ENCODE peak calls at places on chromosomes 3 and 15, in four cellular contexts. H is K562, R is IMR-90, U is mammary epithelial cell. C is an unnamed sample.

GRCh38 chr3:112002458-112002971 is 3.8 kb downstream of the TAGLN3 start:
- DNase-seq in H (peak; percentile 16), R (peak; percentile 81), U (peak; percentile 90), C (no peak)

GRCh38 chr3:9316881-9317341 is 45.9 kb upstream of the THUMPD3 start:
- DNase-seq in H (no peak), R (peak; percentile 56), U (peak; percentile 51), C (peak; percentile 60)

GRCh38 chr3:98768961-98769360 is 5.8 kb downstream of the ST3GAL6 start:
- DNase-seq in H (no peak), R (no peak), U (no peak), C (no peak)

GRCh38 chr3:189794518-189794917 is 163.3 kb downstream of the TP63 start:
- DNase-seq in H (no peak), R (no peak), U (no peak), C (no peak)

GRCh38 chr3:65729553-65729952 is 309.2 kb downstream of the MAGI1 start:
- DNase-seq in H (no peak), R (peak; percentile 84), U (no peak), C (no peak)

GRCh38 chr3:127482216-127483004 is 108.1 kb downstream of the TPRA1 start:
- DNase-seq in H (no peak), R (peak; percentile 6), U (no peak), C (no peak)

GRCh38 chr3:20669184-20669583 is 483.2 kb upstream of the SGO1 start:
- DNase-seq in H (peak; percentile 28), R (no peak), U (no peak), C (no peak)

GRCh38 chr3:33597257-33597689 is 120.8 kb downstream of the CLASP2 start:
- DNase-seq in H (no peak), R (no peak), U (no peak), C (no peak)

GRCh38 chr15:67138946-67139855 is 73.8 kb downstream of the SMAD3 start:
- DNase-seq in H (no peak), R (peak; percentile 52), U (no peak), C (no peak)

GRCh38 chr3:88623709-88624108 is 473.9 kb downstream of the C3orf38 start:
- DNase-seq in H (no peak), R (no peak), U (no peak), C (no peak)

GRCh38 chr15:62770752-62771151 is 271.8 kb upstream of the TPM1 start:
- DNase-seq in H (no peak), R (peak; percentile 94), U (peak; percentile 87), C (no peak)

GRCh38 chr3:119352235-119352634 is 58.1 kb downstream of the ARHGAP31 start:
- DNase-seq in H (peak; percentile 36), R (peak; percentile 31), U (peak; percentile 27), C (no peak)

GRCh38 chr15:77834276-77834990 is 201.7 kb upstream of the LINGO1 start:
- DNase-seq in H (no peak), R (no peak), U (no peak), C (no peak)

GRCh38 chr3:62481972-62482371 is 108.6 kb upstream of the FEZF2 start:
- DNase-seq in H (no peak), R (no peak), U (no peak), C (peak; percentile 72)

GRCh38 chr3:7964899-7965298 is 536.7 kb upstream of the LMCD1 start:
- DNase-seq in H (no peak), R (no peak), U (no peak), C (peak; percentile 37)

GRCh38 chr3:36959821-36960220 is 15.0 kb upstream of the TRANK1 start:
- DNase-seq in H (no peak), R (no peak), U (no peak), C (no peak)

GRCh38 chr3:46501702-46502101 is 3.9 kb downstream of the RTP3 start:
- DNase-seq in H (no peak), R (peak; percentile 30), U (no peak), C (no peak)

GRCh38 chr3:82342521-82342920 is 581.1 kb upstream of the GBE1 start:
- DNase-seq in H (no peak), R (no peak), U (no peak), C (no peak)

GRCh38 chr15:42065478-42065877 is 28.9 kb downstream of the PLA2G4D start:
- DNase-seq in H (no peak), R (no peak), U (no peak), C (no peak)

GRCh38 chr3:187750041-187750512 is 4.8 kb upstream of the BCL6 start:
- DNase-seq in H (no peak), R (peak; percentile 42), U (peak; percentile 86), C (peak; percentile 91)

GRCh38 chr3:17411157-17411877 is 331.1 kb downstream of the TBC1D5 start:
- DNase-seq in H (no peak), R (no peak), U (no peak), C (no peak)

GRCh38 chr15:90530250-90531051 is 728 bp downstream of the CRTC3 start:
- DNase-seq in H (peak; percentile 45), R (peak; percentile 24), U (peak; percentile 50), C (peak; percentile 77)

GRCh38 chr3:54533856-54534255 is 394.0 kb downstream of the LRTM1 start:
- DNase-seq in H (peak; percentile 2), R (no peak), U (no peak), C (peak; percentile 37)

GRCh38 chr3:83189634-83190033 is 1428.2 kb upstream of the GBE1 start:
- DNase-seq in H (no peak), R (no peak), U (no peak), C (no peak)

GRCh38 chr3:148205945-148206845 is 491.5 kb upstream of the AGTR1 start:
- DNase-seq in H (no peak), R (no peak), U (no peak), C (no peak)

GRCh38 chr3:172300862-172301261 is 147.4 kb downstream of the GHSR start:
- DNase-seq in H (no peak), R (no peak), U (no peak), C (peak; percentile 48)

GRCh38 chr15:82900511-82900910 is 52.0 kb downstream of the HOMER2 start:
- DNase-seq in H (no peak), R (no peak), U (peak; percentile 11), C (no peak)

GRCh38 chr3:28080716-28081115 is 160.7 kb upstream of the CMC1 start:
- DNase-seq in H (no peak), R (no peak), U (no peak), C (no peak)

GRCh38 chr3:175989161-175989560 is 1130.0 kb downstream of the NAALADL2 start:
- DNase-seq in H (no peak), R (no peak), U (no peak), C (no peak)

GRCh38 chr3:13853978-13854296 is 25.9 kb downstream of the WNT7A start:
- DNase-seq in H (no peak), R (no peak), U (peak; percentile 99), C (no peak)

GRCh38 chr3:178404966-178405365 is 131.3 kb upstream of the KCNMB2 start:
- DNase-seq in H (no peak), R (no peak), U (no peak), C (no peak)

GRCh38 chr15:58141894-58142293 is 3.7 kb downstream of the AQP9 start:
- DNase-seq in H (no peak), R (no peak), U (no peak), C (no peak)

GRCh38 chr15:85618956-85619491 is 175.7 kb downstream of the KLHL25 start:
- DNase-seq in H (no peak), R (peak; percentile 98), U (peak; percentile 98), C (peak; percentile 69)

GRCh38 chr15:85620321-85621044 is 174.2 kb downstream of the KLHL25 start:
- DNase-seq in H (no peak), R (peak; percentile 73), U (peak; percentile 40), C (no peak)

GRCh38 chr15:85615930-85616329 is 178.8 kb downstream of the KLHL25 start:
- DNase-seq in H (peak; percentile 14), R (peak; percentile 52), U (peak; percentile 84), C (peak; percentile 75)

GRCh38 chr15:85614059-85614458 is 180.7 kb downstream of the KLHL25 start:
- DNase-seq in H (no peak), R (no peak), U (no peak), C (no peak)

GRCh38 chr15:85616549-85616948 is 178.2 kb downstream of the KLHL25 start:
- DNase-seq in H (no peak), R (no peak), U (no peak), C (no peak)
- H3K4me3 ChIP-seq in H (no peak overlapping the region), R (no peak overlapping the region), U (no peak overlapping the region), C (peak overlapping the region; percentile 25)

DNA sequence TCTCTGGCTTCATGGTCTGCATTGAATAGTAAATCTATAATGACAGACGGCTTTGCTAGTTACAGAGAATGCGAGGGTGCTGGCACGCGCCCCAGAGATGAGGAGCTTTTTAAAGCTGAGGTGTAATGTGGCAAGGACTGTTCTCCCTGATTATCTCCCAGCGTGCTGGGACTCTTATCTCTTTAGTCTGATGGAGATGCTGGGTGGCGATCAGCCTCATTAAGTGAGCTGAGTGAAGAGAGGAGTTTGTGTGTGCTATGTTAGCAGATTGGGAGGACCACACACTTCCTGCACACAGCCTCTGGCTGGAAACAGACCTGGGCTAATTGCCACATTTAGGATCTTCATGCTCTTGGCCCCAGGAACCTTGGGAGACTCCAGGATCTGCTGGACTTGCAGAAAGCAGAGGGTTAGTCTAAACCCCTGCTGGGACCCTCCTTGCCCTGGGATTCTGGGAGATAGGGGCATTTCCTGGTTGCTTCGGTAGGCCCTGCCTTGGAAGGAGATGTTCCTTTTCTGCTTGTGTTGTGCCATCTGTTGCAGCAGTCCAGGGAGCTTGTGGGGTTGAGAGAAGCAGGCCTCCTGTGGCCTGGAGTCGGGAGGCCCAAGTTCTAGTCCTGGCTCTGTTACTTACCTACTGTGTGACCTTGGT is 15.0 kb downstream of the PDIA5 start:
- DNase-seq in H (peak; percentile 54), R (no peak), U (no peak), C (no peak)
- H3K27ac ChIP-seq in H (peak overlapping the region; percentile 60), R (no peak overlapping the region), U (no peak overlapping the region), C (no peak overlapping the region)

GRCh38 chr3:11612515-11613184 is 31.1 kb downstream of the VGLL4 start:
- DNase-seq in H (no peak), R (no peak), U (no peak), C (no peak)

GRCh38 chr3:11613851-11614491 is 29.7 kb downstream of the VGLL4 start:
- DNase-seq in H (no peak), R (no peak), U (no peak), C (no peak)

GRCh38 chr3:11611271-11611893 is 32.3 kb downstream of the VGLL4 start:
- DNase-seq in H (no peak), R (no peak), U (no peak), C (no peak)

GRCh38 chr3:11610700-11611099 is 33.0 kb downstream of the VGLL4 start:
- DNase-seq in H (no peak), R (no peak), U (no peak), C (no peak)

DNA sequence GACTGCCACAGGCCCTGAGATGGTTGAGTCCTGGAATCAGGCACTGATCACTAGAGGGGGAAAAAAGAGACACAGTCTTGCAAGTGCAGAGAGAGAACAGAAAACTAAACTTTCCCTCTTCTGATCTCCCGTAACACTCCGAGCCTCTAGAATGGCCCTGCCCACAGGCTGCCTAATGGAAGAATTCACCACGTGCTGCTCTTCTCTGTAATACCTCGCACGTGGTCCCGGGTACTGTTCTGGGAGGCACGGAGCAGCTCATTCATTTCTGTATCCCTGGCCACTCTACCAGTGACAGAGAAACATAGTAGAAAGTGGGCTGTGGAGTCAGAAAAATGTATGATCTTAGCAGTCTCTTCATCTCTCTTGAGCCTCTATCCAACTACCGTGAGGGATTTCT is 30.4 kb downstream of the VGLL4 start:
- DNase-seq in H (no peak), R (no peak), U (no peak), C (no peak)
- H4K20me1 ChIP-seq in H (peaks cover 40% of the 10 kb centered on the region), R (peaks cover 80% of the 10 kb centered on the region), U (no peaks in the 10 kb centered on the region), C (peaks cover 47% of the 10 kb centered on the region)

GRCh38 chr3:157335198-157335597 is 101.5 kb upstream of the PTX3 start:
- DNase-seq in H (no peak), R (no peak), U (no peak), C (peak; percentile 27)

GRCh38 chr3:157335677-157336076 is 101.0 kb upstream of the PTX3 start:
- DNase-seq in H (no peak), R (peak; percentile 82), U (no peak), C (peak; percentile 63)

GRCh38 chr3:157333551-157333991 is 103.1 kb upstream of the PTX3 start:
- DNase-seq in H (no peak), R (peak; percentile 90), U (no peak), C (no peak)

GRCh38 chr3:157336252-157337009 is 100.2 kb upstream of the PTX3 start:
- DNase-seq in H (no peak), R (peak; percentile 37), U (no peak), C (no peak)
- H3K4me3 ChIP-seq in H (no peak overlapping the region), R (no peak overlapping the region), U (no peak overlapping the region), C (no peak overlapping the region)